ENCODE peak calls at places on chromosome X, in five cellular contexts. H, X, M, K and L are unnamed samples.

GRCh38 chrX:12947545-12948235 is 27.2 kb upstream of the TMSB4X start:
- DNase-seq in K (no peak), M (no peak), H (no peak), X (no peak), L (no peak)

GRCh38 chrX:103666202-103667107 is 20.0 kb downstream of the MORF4L2 start:
- DNase-seq in K (no peak), H (no peak), X (no peak), M (no peak), L (no peak)

GRCh38 chrX:74422576-74423288 is 1.4 kb downstream of the SLC16A2 start:
- DNase-seq in M (peak), K (peak), H (peak), X (no peak), L (peak)

GRCh38 chrX:80312448-80312847 is 107.8 kb upstream of the TENT5D start:
- DNase-seq in H (no peak), M (no peak), K (no peak), X (no peak), L (no peak)

GRCh38 chrX:19811807-19812604 is 75.4 kb downstream of the SH3KBP1 start:
- DNase-seq in K (peak), X (no peak), H (no peak), M (no peak), L (peak)

GRCh38 chrX:23811135-23811781 is 28.3 kb downstream of the SAT1 start:
- DNase-seq in H (no peak), M (no peak), X (no peak), K (no peak), L (peak)

GRCh38 chrX:84155938-84156337 is 32.1 kb downstream of the RPS6KA6 start:
- DNase-seq in M (no peak), K (no peak), X (no peak), H (no peak), L (no peak)

GRCh38 chrX:129798888-129799287 is 19.1 kb downstream of the SASH3 start:
- DNase-seq in X (no peak), K (no peak), H (no peak), M (no peak), L (no peak)

GRCh38 chrX:27309406-27309805 is 153.7 kb downstream of the PPP4R3C start:
- DNase-seq in X (no peak), K (no peak), M (no peak), H (no peak), L (no peak)

GRCh38 chrX:23008431-23009099 is 8.8 kb downstream of the DDX53 start:
- DNase-seq in X (peak), K (peak), M (no peak), H (no peak), L (peak)

GRCh38 chrX:13495232-13495631 is 74.2 kb upstream of the EGFL6 start:
- DNase-seq in M (no peak), X (no peak), K (no peak), H (no peak), L (no peak)

GRCh38 chrX:37846141-37846540 is 1.2 kb downstream of the DYNLT3 start:
- DNase-seq in K (peak), M (no peak), X (no peak), H (no peak), L (peak)

GRCh38 chrX:65528705-65529340 is 5.8 kb downstream of the LAS1L start:
- DNase-seq in H (peak), M (peak), K (peak), X (no peak), L (peak)

GRCh38 chrX:9312922-9313867 is 151.7 kb upstream of the TBL1X start:
- DNase-seq in K (no peak), H (peak), X (no peak), M (peak), L (no peak)

GRCh38 chrX:92260102-92260501 is 480.9 kb downstream of the PCDH11X start:
- DNase-seq in K (no peak), H (no peak), X (no peak), M (no peak), L (no peak)

GRCh38 chrX:148893395-148893794 is 393.0 kb downstream of the AFF2 start:
- DNase-seq in H (no peak), K (no peak), X (no peak), M (no peak), L (no peak)

GRCh38 chrX:77788050-77788449 is 2.0 kb upstream of the ATRX start:
- DNase-seq in H (no peak), X (no peak), K (peak), M (no peak), L (peak)

GRCh38 chrX:15816886-15817285 is 26.6 kb downstream of the ZRSR2 start:
- DNase-seq in H (no peak), M (no peak), X (no peak), K (peak), L (no peak)

GRCh38 chrX:51182545-51182944 is 150.1 kb upstream of the NUDT10 start:
- DNase-seq in M (no peak), K (no peak), H (no peak), X (no peak), L (no peak)

GRCh38 chrX:136200466-136200865 is 50.7 kb downstream of the MAP7D3 start:
- DNase-seq in H (no peak), X (no peak), K (peak), M (no peak), L (peak)

GRCh38 chrX:66918511-66918910 is 279.6 kb upstream of the EDA2R start:
- DNase-seq in H (no peak), K (no peak), M (no peak), X (no peak), L (no peak)

GRCh38 chrX:40268126-40268525 is 170.4 kb upstream of the BCOR start:
- DNase-seq in H (no peak), K (no peak), M (no peak), X (no peak), L (no peak)

GRCh38 chrX:154595559-154595958 is 10.6 kb downstream of the CTAG1A start:
- DNase-seq in K (peak), M (no peak), H (no peak), X (no peak), L (no peak)

GRCh38 chrX:134173541-134174272 is 63.3 kb upstream of the CCDC160 start:
- DNase-seq in M (no peak), K (no peak), H (no peak), X (no peak), L (no peak)
- H3K4me3 ChIP-seq in M (no peak), K (no peak), H (no peak), X (peak), L (no peak)

GRCh38 chrX:71285929-71286328 is 2.5 kb downstream of the NONO start:
- DNase-seq in M (no peak), X (no peak), K (no peak), H (no peak), L (no peak)
- H3K4me3 ChIP-seq in M (no peak), X (peak), K (no peak), H (no peak), L (peak)

DNA sequence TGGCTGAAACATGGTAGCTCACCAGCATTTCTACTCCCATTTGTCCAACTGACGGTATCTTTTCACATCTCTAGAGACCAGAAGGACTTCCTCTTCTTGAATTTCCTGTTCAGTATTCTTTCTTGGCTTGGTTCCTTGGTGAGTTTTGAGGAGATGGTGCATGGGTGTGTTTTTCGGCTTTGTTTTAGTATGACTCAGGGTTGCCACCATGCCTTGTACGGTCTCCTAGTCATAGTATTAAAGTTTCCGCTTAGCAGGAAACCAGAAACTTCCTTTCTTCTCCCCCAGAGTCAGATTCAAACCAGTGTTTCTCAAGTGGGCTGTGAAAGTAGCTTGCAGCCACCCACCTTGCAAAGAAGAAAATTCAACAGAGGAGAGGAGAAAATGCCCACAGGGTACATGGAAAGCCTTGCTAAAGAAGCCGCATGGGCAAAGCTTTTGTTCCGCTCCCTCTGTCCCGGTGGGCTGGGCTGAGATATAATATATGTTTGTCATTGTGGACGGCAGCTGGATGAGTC is 5.7 kb downstream of the CD99 start:
- DNase-seq in H (no peak), M (no peak), X (no peak), K (peak), L (peak)
- H3K4me3 ChIP-seq in H (no peak), M (no peak), X (no peak), K (no peak), L (no peak)

GRCh38 chrX:49199906-49200771 is at the start of gene SYP:
- DNase-seq in M (peak), K (peak), H (peak), X (peak), L (peak)

GRCh38 chrX:49202022-49202421 is 2.0 kb upstream of the SYP start:
- DNase-seq in H (no peak), X (no peak), M (no peak), K (no peak), L (no peak)

GRCh38 chrX:49197543-49198087 is 2.4 kb downstream of the SYP start:
- DNase-seq in H (no peak), M (no peak), K (no peak), X (no peak), L (no peak)

GRCh38 chrX:49199315-49199595 is 738 bp downstream of the SYP start:
- DNase-seq in H (no peak), K (no peak), M (no peak), X (no peak), L (no peak)

DNA sequence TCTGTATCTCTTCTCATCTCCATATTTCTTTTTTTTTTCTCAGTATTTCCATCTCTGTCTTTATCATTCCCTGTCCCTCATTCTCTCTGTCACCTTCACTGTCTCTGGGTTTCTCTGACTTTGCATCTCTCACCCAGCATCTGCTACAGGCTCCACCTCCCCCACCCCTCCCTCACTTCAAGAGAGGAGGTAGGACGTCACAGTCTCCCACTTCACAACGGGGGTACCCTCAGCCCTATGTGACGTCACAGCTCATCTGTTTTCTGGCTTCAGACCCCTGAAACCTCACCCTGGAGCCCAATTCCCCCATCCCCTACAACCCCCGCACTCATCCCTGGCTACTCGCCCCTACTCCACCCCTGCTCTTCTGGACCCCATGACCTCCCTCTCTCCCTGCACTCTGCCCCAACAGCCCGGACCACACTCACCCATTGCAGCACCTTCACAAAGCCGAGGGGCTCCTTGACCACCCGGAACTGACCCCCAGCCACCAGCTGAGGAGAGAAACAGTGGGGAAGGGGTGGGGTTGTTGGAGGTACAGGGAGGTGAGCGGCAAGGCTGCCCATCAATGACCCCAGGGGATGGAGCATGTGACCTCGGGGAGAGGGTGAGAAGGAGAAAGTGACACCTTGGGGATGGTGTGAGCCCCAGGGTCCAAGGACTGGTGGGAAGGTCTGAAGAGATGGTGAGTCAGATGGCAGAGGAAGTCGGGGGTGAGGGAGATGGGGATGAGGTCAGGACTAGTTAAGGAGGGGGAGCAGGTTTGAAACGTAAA is 1.3 kb downstream of the SYP start:
- DNase-seq in X (no peak), H (no peak), K (no peak), M (no peak), L (no peak)
- H3K4me3 ChIP-seq in X (no peak), H (no peak), K (no peak), M (no peak), L (no peak)

GRCh38 chrX:16882188-16882587 is 12.0 kb upstream of the RBBP7 start:
- DNase-seq in K (peak), X (no peak), H (peak), M (peak), L (peak)
- H3K4me3 ChIP-seq in K (no peak), X (peak), H (peak), M (no peak), L (no peak)